ENCODE peak calls at places on chromosome 21, in five cellular contexts. P is fibroblast of lung, X is GM12878, S is mesendoderm, R is mesenchymal stem cell. M is an unnamed sample.

GRCh38 chr21:39774252-39774651 is 29.3 kb downstream of the IGSF5 start:
- DNase-seq in R (no peak), P (no peak), X (no peak), S (no peak), M (no peak)

GRCh38 chr21:32908529-32908928 is 117.2 kb upstream of the OLIG2 start:
- DNase-seq in P (no peak), R (no peak), X (no peak), S (no peak), M (no peak)

GRCh38 chr21:31347435-31348032 is 3.5 kb upstream of the TIAM1 start:
- DNase-seq in R (peak; percentile 31), P (no peak), S (no peak), X (no peak), M (peak; percentile 23)

GRCh38 chr21:14826630-14827029 is 238.2 kb downstream of the NRIP1 start:
- DNase-seq in P (no peak), R (no peak), X (peak; percentile 72), S (no peak), M (no peak)

GRCh38 chr21:26842300-26842699 is 2.9 kb downstream of the ADAMTS1 start:
- DNase-seq in X (no peak), S (no peak), R (peak; percentile 48), P (peak; percentile 30), M (no peak)

GRCh38 chr21:46597031-46597430 is 7.9 kb downstream of the S100B start:
- DNase-seq in S (no peak), X (no peak), R (no peak), P (no peak), M (no peak)

GRCh38 chr21:26448751-26449150 is 124.3 kb downstream of the CYYR1 start:
- DNase-seq in X (no peak), P (peak; percentile 10), S (no peak), R (no peak), M (no peak)

GRCh38 chr21:28445081-28445830 is 547.4 kb downstream of the LTN1 start:
- DNase-seq in X (no peak), R (peak; percentile 24), P (peak; percentile 75), S (no peak), M (no peak)

GRCh38 chr21:27582246-27582945 is 615.5 kb upstream of the ADAMTS5 start:
- DNase-seq in P (peak; percentile 44), X (no peak), R (no peak), S (no peak), M (no peak)

DNA sequence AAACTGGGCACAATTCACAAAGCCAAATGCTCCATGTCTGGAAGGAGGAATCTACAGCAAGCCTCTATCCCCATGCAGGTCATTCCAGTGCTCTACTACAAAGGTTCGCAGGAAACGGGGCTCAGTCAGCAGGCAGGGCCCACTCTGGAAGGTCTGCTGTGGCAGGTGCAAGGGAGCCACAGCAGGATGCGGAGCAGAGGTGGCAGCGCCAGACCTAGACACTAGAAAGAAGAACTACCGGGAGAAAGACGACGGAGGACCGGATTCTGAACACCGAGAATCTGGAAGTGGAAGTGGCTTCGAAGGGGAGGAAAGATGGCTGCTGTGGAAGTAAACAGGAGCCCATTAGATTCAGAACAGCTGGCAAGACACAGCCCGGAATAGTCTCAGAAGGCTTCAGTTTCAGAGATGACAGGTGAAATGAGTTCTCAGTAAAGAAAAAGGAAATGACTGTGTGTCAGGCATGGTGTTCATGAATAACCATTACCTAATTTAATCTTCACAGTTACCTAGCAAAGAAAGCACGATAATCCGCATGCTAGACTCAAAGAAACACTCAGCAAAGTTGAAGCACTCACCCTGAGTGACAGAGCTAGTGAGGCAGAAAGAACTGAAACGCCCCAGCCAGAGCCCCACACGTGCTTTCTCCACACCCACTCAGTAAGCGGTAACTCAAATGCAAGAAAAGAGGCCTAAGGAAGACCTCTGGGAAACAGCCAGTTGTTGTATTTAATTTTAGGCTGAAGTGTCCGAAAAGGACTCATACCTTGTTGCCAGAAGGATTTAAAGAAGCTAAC is 21.4 kb downstream of the SETD4 start:
- DNase-seq in P (no peak), R (no peak), S (no peak), X (no peak), M (no peak)
- H3K9ac ChIP-seq in P (no peak overlapping the region), R (no peak overlapping the region), S (no peak overlapping the region), X (no peak overlapping the region), M (no peak overlapping the region)

GRCh38 chr21:45170987-45171386 is 96.6 kb downstream of the ADARB1 start:
- DNase-seq in X (no peak), R (no peak), S (no peak), P (no peak), M (no peak)
- H3K4me2 ChIP-seq in X (no peak overlapping the region), R (no peak overlapping the region), S (no peak overlapping the region), P (no peak overlapping the region), M (no peak overlapping the region)

GRCh38 chr21:42385619-42386018 is 10.2 kb downstream of the TMPRSS3 start:
- DNase-seq in X (no peak), R (no peak), P (no peak), S (no peak), M (no peak)
- H3K4me1 ChIP-seq in X (peaks cover 37% of the 10 kb centered on the region), R (peaks cover 20% of the 10 kb centered on the region), P (no peaks in the 10 kb centered on the region), S (no peaks in the 10 kb centered on the region), M (peaks cover 11% of the 10 kb centered on the region)

DNA sequence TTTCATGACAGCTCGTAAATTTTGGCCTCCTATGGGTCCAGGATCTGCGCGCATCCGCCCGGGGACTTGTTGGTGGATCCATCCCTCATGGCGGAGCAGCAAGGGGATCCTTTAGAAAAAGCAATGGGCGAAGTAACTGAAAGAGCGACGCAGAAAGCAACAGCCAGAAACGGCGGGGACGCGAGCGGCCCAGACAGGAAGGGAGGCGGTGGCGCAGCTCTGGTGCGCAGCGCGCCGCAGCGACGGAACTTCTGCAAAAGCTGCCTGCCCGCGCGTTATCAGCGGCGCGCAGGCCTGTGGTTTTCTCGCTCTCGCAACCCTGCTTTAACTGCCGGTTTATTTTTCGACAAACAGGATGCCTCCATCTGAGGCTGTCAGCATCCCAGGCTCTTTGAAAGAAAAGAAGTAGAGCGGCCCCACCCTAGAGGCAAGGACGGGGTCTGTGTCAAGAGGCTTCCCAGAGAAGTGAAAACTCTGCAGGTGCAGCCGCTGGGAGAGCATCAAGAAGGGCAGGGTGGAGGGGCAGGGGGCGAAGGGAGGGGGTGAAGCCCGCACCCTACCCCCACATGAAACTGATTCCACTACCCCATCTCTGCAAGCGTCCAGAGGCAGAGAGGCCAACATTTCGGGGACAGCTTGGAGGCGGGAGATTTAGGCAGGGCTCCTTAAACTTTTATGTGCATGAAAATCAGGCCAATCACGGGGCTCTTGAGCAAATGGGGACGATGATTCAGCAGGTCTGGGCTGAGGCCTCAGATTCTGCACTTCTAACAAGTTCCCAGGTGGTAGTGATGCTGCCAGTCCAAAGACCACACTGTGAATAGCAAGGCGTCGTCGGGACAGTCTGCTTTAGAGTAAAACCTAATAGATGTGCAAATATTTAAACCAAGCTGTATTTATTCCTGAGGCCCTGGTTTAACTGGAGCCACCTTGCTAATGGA is 22.2 kb downstream of the RUNX1 start:
- DNase-seq in P (peak; percentile 74), S (peak; percentile 61), X (no peak), R (peak; percentile 67), M (peak; percentile 66)
- H3K9ac ChIP-seq in P (peak overlapping the region; percentile 20), S (no peak overlapping the region), X (peak overlapping the region; percentile 30), R (peak overlapping the region; percentile 74), M (no peak overlapping the region)

GRCh38 chr21:44078411-44078981 is 28.7 kb upstream of the PWP2 start:
- DNase-seq in X (no peak), P (no peak), S (peak; percentile 14), R (no peak), M (no peak)
- H3K4me2 ChIP-seq in X (no peak overlapping the region), P (no peak overlapping the region), S (no peak overlapping the region), R (no peak overlapping the region), M (no peak overlapping the region)

GRCh38 chr21:45037986-45038385 is 36.4 kb upstream of the ADARB1 start:
- DNase-seq in R (no peak), P (no peak), S (no peak), X (no peak), M (no peak)

GRCh38 chr21:45034556-45035476 is 39.6 kb upstream of the ADARB1 start:
- DNase-seq in X (no peak), R (no peak), S (no peak), P (no peak), M (no peak)

GRCh38 chr21:45033791-45034555 is 40.4 kb upstream of the ADARB1 start:
- DNase-seq in P (no peak), R (no peak), X (no peak), S (no peak), M (no peak)

GRCh38 chr21:45035477-45035848 is 38.9 kb upstream of the ADARB1 start:
- DNase-seq in S (no peak), P (no peak), R (no peak), X (no peak), M (no peak)

DNA sequence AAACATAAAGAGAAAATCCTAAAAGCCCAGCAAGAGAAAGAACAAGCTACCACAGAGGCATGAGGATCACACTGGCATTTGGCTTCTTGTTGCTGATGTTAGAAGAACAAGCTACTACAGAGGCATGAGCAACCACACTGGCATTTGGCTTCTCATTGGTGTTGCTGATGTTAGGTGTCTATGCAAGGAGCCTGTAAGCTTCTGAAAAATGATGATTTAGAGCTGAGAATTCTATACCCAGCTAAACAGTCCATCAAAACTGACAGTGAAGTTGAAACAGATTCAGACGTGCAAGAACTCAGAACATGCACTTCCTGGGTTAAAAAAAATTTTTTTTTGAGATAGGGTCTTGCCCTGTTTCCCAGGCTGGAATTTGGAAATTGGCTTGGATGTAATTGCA is 37.8 kb upstream of the ADARB1 start:
- DNase-seq in R (no peak), X (no peak), P (no peak), S (no peak), M (no peak)
- H3K4me1 ChIP-seq in R (peaks cover 23% of the 10 kb centered on the region), X (no peaks in the 10 kb centered on the region), P (peaks cover 21% of the 10 kb centered on the region), S (no peaks in the 10 kb centered on the region), M (peaks cover 13% of the 10 kb centered on the region)

GRCh38 chr21:41886331-41886730 is 7.2 kb upstream of the PRDM15 start:
- DNase-seq in X (no peak), S (no peak), R (no peak), P (no peak), M (no peak)

GRCh38 chr21:41884501-41885030 is 5.4 kb upstream of the PRDM15 start:
- DNase-seq in R (no peak), P (no peak), X (no peak), S (no peak), M (no peak)

GRCh38 chr21:41883582-41883981 is 4.4 kb upstream of the PRDM15 start:
- DNase-seq in X (no peak), P (peak; percentile 4), S (no peak), R (no peak), M (no peak)

GRCh38 chr21:41887682-41888081 is 8.5 kb upstream of the PRDM15 start:
- DNase-seq in S (no peak), P (no peak), X (no peak), R (no peak), M (no peak)

DNA sequence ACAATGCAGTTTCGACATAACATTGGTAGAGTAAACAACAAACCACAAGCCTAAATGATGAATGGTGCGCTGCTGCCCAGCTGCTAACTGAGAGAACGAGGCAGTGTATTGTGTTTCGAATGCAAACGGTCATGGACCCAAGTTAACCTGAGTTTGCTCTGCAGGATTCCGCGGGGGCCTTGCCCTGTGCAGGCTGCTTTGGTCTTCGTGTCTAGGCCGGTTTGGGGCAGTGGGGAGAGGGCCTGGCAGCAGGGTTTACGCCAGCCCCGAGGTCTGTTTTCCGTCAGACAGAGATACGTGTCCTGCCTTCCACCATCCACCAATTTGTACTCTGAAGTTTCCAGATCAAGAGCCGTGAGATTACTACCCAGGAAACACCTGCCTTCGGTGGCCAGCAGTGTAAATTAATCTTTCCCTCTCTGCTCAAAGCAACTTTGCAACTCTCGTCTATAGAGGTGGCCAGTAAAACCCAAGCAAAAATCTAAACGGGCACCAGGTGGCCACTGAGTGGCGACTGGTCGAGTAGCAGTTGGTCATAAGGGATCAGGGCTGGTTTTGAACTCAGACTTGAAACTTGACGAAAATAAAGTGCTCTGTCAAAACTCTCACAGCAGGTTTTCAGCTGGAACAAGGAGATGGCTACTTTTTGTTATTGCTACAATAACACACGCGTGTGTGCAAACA is 6.3 kb upstream of the PRDM15 start:
- DNase-seq in X (no peak), S (no peak), R (peak; percentile 51), P (peak; percentile 28), M (no peak)
- H3K9ac ChIP-seq in X (no peak overlapping the region), S (no peak overlapping the region), R (no peak overlapping the region), P (no peak overlapping the region), M (no peak overlapping the region)

M was measured in neural progenitor cell.